ENCODE peak calls at places on chromosomes 12 and 14, in seven cellular contexts. One of them, this sample, is unnamed.

GRCh38 chr14:39175445-39176262 is 600 bp downstream of the PNN start:
- DNase-seq in IMR-90: peak
- DNase-seq in AG10803: peak
- DNase-seq in MCF 10A: peak
- DNase-seq in epithelial cell of esophagus: peak
- DNase-seq in nephron progenitor cell: peak
- DNase-seq in fibroblast of lung: no peak
- DNase-seq in this sample: peak

GRCh38 chr12:105317942-105318614 is 12.4 kb upstream of the C12orf75 start:
- DNase-seq in IMR-90: no peak
- DNase-seq in AG10803: peak
- DNase-seq in MCF 10A: no peak
- DNase-seq in epithelial cell of esophagus: no peak
- DNase-seq in nephron progenitor cell: no peak
- DNase-seq in fibroblast of lung: no peak
- DNase-seq in this sample: no peak

GRCh38 chr12:7907009-7907408 is 29.0 kb downstream of the SLC2A3 start:
- DNase-seq in IMR-90: peak
- DNase-seq in AG10803: peak
- DNase-seq in MCF 10A: peak
- DNase-seq in epithelial cell of esophagus: peak
- DNase-seq in nephron progenitor cell: peak
- DNase-seq in fibroblast of lung: peak
- DNase-seq in this sample: peak

GRCh38 chr12:80838708-80839107 is 99.0 kb downstream of the LIN7A start:
- DNase-seq in IMR-90: no peak
- DNase-seq in AG10803: peak
- DNase-seq in MCF 10A: no peak
- DNase-seq in epithelial cell of esophagus: no peak
- DNase-seq in nephron progenitor cell: no peak
- DNase-seq in fibroblast of lung: no peak
- DNase-seq in this sample: no peak

GRCh38 chr12:57216014-57216891 is at the start of gene NXPH4:
- DNase-seq in IMR-90: no peak
- DNase-seq in AG10803: no peak
- DNase-seq in MCF 10A: no peak
- DNase-seq in epithelial cell of esophagus: peak
- DNase-seq in nephron progenitor cell: peak
- DNase-seq in fibroblast of lung: no peak
- DNase-seq in this sample: peak

GRCh38 chr12:122963928-122964240 is 2.4 kb downstream of the ABCB9 start:
- DNase-seq in IMR-90: peak
- DNase-seq in AG10803: no peak
- DNase-seq in MCF 10A: no peak
- DNase-seq in epithelial cell of esophagus: no peak
- DNase-seq in nephron progenitor cell: no peak
- DNase-seq in fibroblast of lung: peak
- DNase-seq in this sample: no peak

GRCh38 chr14:26137161-26137560 is 460.7 kb downstream of the NOVA1 start:
- DNase-seq in IMR-90: no peak
- DNase-seq in AG10803: no peak
- DNase-seq in MCF 10A: no peak
- DNase-seq in epithelial cell of esophagus: no peak
- DNase-seq in nephron progenitor cell: peak
- DNase-seq in fibroblast of lung: no peak
- DNase-seq in this sample: no peak

GRCh38 chr14:35533357-35534129 is 421 bp upstream of the INSM2 start:
- DNase-seq in IMR-90: peak
- DNase-seq in AG10803: peak
- DNase-seq in MCF 10A: peak
- DNase-seq in epithelial cell of esophagus: peak
- DNase-seq in nephron progenitor cell: peak
- DNase-seq in fibroblast of lung: peak
- DNase-seq in this sample: peak

GRCh38 chr14:89418452-89418851 is 1.4 kb upstream of the FOXN3 start:
- DNase-seq in IMR-90: no peak
- DNase-seq in AG10803: no peak
- DNase-seq in MCF 10A: no peak
- DNase-seq in epithelial cell of esophagus: no peak
- DNase-seq in nephron progenitor cell: peak
- DNase-seq in fibroblast of lung: no peak
- DNase-seq in this sample: no peak

GRCh38 chr12:130686511-130686981 is 29.6 kb downstream of the RIMBP2 start:
- DNase-seq in IMR-90: no peak
- DNase-seq in AG10803: no peak
- DNase-seq in MCF 10A: no peak
- DNase-seq in epithelial cell of esophagus: no peak
- DNase-seq in nephron progenitor cell: no peak
- DNase-seq in fibroblast of lung: no peak
- DNase-seq in this sample: no peak

GRCh38 chr14:103552011-103552797 is 10.3 kb downstream of the BAG5 start:
- DNase-seq in IMR-90: peak
- DNase-seq in AG10803: peak
- DNase-seq in MCF 10A: peak
- DNase-seq in epithelial cell of esophagus: peak
- DNase-seq in nephron progenitor cell: no peak
- DNase-seq in fibroblast of lung: no peak
- DNase-seq in this sample: no peak

GRCh38 chr12:109725321-109726105 is 11.9 kb downstream of the FAM222A start:
- DNase-seq in IMR-90: no peak
- DNase-seq in AG10803: no peak
- DNase-seq in MCF 10A: no peak
- DNase-seq in epithelial cell of esophagus: no peak
- DNase-seq in nephron progenitor cell: no peak
- DNase-seq in fibroblast of lung: no peak
- DNase-seq in this sample: no peak
- TF ChIP-seq CTCF in IMR-90: no peak
- TF ChIP-seq CTCF in AG10803: no peak
- TF ChIP-seq CTCF in MCF 10A: no peak
- TF ChIP-seq CTCF in epithelial cell of esophagus: no peak
- TF ChIP-seq CTCF in nephron progenitor cell: no peak
- TF ChIP-seq CTCF in fibroblast of lung: no peak
- TF ChIP-seq CTCF in this sample: no peak

DNA sequence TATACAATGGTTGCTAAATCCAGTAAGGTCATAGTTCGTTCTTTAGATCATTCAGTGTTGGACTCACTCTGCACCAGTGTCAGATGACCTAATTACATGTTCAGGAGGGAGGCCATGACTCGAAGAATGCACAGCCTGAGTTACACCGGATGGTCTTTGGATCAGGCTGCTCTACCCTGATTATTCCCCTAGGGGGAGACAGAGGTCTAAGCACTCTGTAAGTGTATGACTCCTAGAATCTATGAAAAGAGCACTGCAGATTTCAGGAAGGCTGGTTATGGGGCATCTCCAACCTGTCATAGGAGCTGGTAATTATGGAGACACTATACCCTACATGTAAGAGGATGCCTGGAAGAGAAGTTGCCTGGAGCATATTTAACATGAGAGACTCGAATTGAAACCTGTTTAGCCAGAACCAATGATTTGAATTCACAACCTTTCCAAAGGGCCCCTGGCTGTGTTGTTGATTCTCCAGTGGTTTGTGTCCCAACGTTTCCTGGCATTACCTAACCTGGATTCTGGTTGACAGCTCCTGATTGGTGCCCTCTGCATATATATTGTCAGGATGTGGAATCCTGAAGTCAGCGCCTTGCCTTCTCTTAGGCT is at the start of gene MUCL1:
- DNase-seq in IMR-90: peak
- DNase-seq in AG10803: peak
- DNase-seq in MCF 10A: peak
- DNase-seq in epithelial cell of esophagus: peak
- DNase-seq in nephron progenitor cell: peak
- DNase-seq in fibroblast of lung: peak
- DNase-seq in this sample: peak
- TF ChIP-seq CTCF in IMR-90: peak
- TF ChIP-seq CTCF in AG10803: peak
- TF ChIP-seq CTCF in MCF 10A: peak
- TF ChIP-seq CTCF in epithelial cell of esophagus: peak
- TF ChIP-seq CTCF in nephron progenitor cell: peak
- TF ChIP-seq CTCF in fibroblast of lung: peak
- TF ChIP-seq CTCF in this sample: peak

GRCh38 chr12:46945591-46945990 is 119.8 kb upstream of the SLC38A4 start:
- DNase-seq in IMR-90: no peak
- DNase-seq in AG10803: no peak
- DNase-seq in MCF 10A: no peak
- DNase-seq in epithelial cell of esophagus: no peak
- DNase-seq in nephron progenitor cell: no peak
- DNase-seq in fibroblast of lung: no peak
- DNase-seq in this sample: no peak

GRCh38 chr12:46944771-46945170 is 119.0 kb upstream of the SLC38A4 start:
- DNase-seq in IMR-90: no peak
- DNase-seq in AG10803: no peak
- DNase-seq in MCF 10A: no peak
- DNase-seq in epithelial cell of esophagus: no peak
- DNase-seq in nephron progenitor cell: no peak
- DNase-seq in fibroblast of lung: no peak
- DNase-seq in this sample: no peak

GRCh38 chr12:46942579-46942978 is 116.8 kb upstream of the SLC38A4 start:
- DNase-seq in IMR-90: peak
- DNase-seq in AG10803: peak
- DNase-seq in MCF 10A: peak
- DNase-seq in epithelial cell of esophagus: peak
- DNase-seq in nephron progenitor cell: no peak
- DNase-seq in fibroblast of lung: no peak
- DNase-seq in this sample: no peak

GRCh38 chr12:46946137-46946536 is 120.3 kb upstream of the SLC38A4 start:
- DNase-seq in IMR-90: peak
- DNase-seq in AG10803: peak
- DNase-seq in MCF 10A: no peak
- DNase-seq in epithelial cell of esophagus: peak
- DNase-seq in nephron progenitor cell: no peak
- DNase-seq in fibroblast of lung: no peak
- DNase-seq in this sample: no peak

DNA sequence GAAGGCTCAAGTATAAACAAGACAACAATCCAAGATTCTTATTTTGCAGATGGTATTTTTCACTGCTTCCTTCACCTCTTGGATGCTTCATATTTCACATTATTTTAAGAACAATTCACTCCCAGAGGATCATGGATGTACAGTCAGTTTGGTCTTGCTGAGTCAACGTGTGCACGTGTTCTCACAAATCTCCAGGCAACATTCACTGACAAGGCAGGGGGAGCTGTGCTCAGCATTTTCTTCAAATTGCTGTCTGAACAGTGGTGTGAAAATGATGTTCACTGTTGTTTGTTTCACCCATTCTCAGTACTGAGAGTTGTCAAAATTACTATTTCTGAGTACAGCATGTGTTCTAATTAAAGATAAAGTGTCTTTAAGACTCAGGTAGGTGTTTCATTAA is 118.3 kb upstream of the SLC38A4 start:
- DNase-seq in IMR-90: peak
- DNase-seq in AG10803: peak
- DNase-seq in MCF 10A: peak
- DNase-seq in epithelial cell of esophagus: peak
- DNase-seq in nephron progenitor cell: no peak
- DNase-seq in fibroblast of lung: peak
- DNase-seq in this sample: no peak
- TF ChIP-seq CTCF in IMR-90: peak
- TF ChIP-seq CTCF in AG10803: peak
- TF ChIP-seq CTCF in MCF 10A: no peak
- TF ChIP-seq CTCF in epithelial cell of esophagus: peak
- TF ChIP-seq CTCF in nephron progenitor cell: no peak
- TF ChIP-seq CTCF in fibroblast of lung: peak
- TF ChIP-seq CTCF in this sample: no peak

DNA sequence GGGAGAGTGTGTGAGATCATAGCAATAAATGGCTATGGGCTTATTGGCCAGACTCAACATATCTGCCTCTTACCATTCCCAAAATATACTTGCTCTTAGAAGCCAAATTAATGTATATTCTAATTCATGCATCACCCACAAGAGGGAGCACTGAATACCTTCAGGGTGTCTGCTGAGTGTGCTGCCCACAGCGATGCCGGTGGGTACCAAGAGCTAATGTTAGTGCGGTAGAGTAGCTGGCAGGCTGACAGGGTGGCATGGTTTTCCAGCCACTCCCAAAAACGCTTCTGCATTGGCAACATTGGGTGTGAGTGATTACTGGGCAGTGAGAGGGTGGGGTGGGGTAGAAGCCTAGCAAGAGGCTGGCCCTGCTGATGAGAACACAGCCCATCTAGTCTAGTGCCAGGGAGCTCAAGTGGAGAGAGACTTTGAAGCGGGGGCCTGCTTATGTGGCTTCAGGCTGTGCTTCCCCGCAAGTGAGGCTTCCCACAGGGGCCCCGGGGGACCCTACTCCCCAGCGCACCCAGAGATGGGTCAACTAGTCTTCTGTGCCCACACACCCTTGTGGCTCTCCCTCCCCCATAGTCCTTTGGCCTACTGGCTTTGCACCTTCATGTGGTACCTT is 9.2 kb upstream of the PLEKHD1 start:
- DNase-seq in IMR-90: peak
- DNase-seq in AG10803: no peak
- DNase-seq in MCF 10A: peak
- DNase-seq in epithelial cell of esophagus: peak
- DNase-seq in nephron progenitor cell: no peak
- DNase-seq in fibroblast of lung: peak
- DNase-seq in this sample: peak
- TF ChIP-seq CTCF in IMR-90: peak
- TF ChIP-seq CTCF in AG10803: peak
- TF ChIP-seq CTCF in MCF 10A: peak
- TF ChIP-seq CTCF in epithelial cell of esophagus: peak
- TF ChIP-seq CTCF in nephron progenitor cell: peak
- TF ChIP-seq CTCF in fibroblast of lung: no peak
- TF ChIP-seq CTCF in this sample: peak

GRCh38 chr14:69710378-69710777 is 56.6 kb upstream of the SRSF5 start:
- DNase-seq in IMR-90: no peak
- DNase-seq in AG10803: no peak
- DNase-seq in MCF 10A: no peak
- DNase-seq in epithelial cell of esophagus: no peak
- DNase-seq in nephron progenitor cell: no peak
- DNase-seq in fibroblast of lung: no peak
- DNase-seq in this sample: no peak

GRCh38 chr14:69711471-69712216 is 55.3 kb upstream of the SRSF5 start:
- DNase-seq in IMR-90: no peak
- DNase-seq in AG10803: peak
- DNase-seq in MCF 10A: no peak
- DNase-seq in epithelial cell of esophagus: no peak
- DNase-seq in nephron progenitor cell: no peak
- DNase-seq in fibroblast of lung: no peak
- DNase-seq in this sample: no peak

GRCh38 chr14:69708049-69708448 is 58.9 kb upstream of the SRSF5 start:
- DNase-seq in IMR-90: no peak
- DNase-seq in AG10803: no peak
- DNase-seq in MCF 10A: no peak
- DNase-seq in epithelial cell of esophagus: no peak
- DNase-seq in nephron progenitor cell: no peak
- DNase-seq in fibroblast of lung: no peak
- DNase-seq in this sample: no peak

GRCh38 chr14:69711065-69711464 is 55.9 kb upstream of the SRSF5 start:
- DNase-seq in IMR-90: peak
- DNase-seq in AG10803: peak
- DNase-seq in MCF 10A: no peak
- DNase-seq in epithelial cell of esophagus: no peak
- DNase-seq in nephron progenitor cell: no peak
- DNase-seq in fibroblast of lung: peak
- DNase-seq in this sample: no peak

GRCh38 chr14:69708586-69709169 is 58.3 kb upstream of the SRSF5 start:
- DNase-seq in IMR-90: no peak
- DNase-seq in AG10803: no peak
- DNase-seq in MCF 10A: peak
- DNase-seq in epithelial cell of esophagus: peak
- DNase-seq in nephron progenitor cell: peak
- DNase-seq in fibroblast of lung: peak
- DNase-seq in this sample: no peak
- TF ChIP-seq CTCF in IMR-90: peak
- TF ChIP-seq CTCF in AG10803: peak
- TF ChIP-seq CTCF in MCF 10A: no peak
- TF ChIP-seq CTCF in epithelial cell of esophagus: peak
- TF ChIP-seq CTCF in nephron progenitor cell: peak
- TF ChIP-seq CTCF in fibroblast of lung: peak
- TF ChIP-seq CTCF in this sample: no peak

GRCh38 chr12:114131824-114132223 is 165.7 kb upstream of the RBM19 start:
- DNase-seq in IMR-90: no peak
- DNase-seq in AG10803: no peak
- DNase-seq in MCF 10A: no peak
- DNase-seq in epithelial cell of esophagus: no peak
- DNase-seq in nephron progenitor cell: no peak
- DNase-seq in fibroblast of lung: no peak
- DNase-seq in this sample: no peak
- TF ChIP-seq CTCF in IMR-90: no peak
- TF ChIP-seq CTCF in AG10803: peak
- TF ChIP-seq CTCF in MCF 10A: no peak
- TF ChIP-seq CTCF in epithelial cell of esophagus: no peak
- TF ChIP-seq CTCF in nephron progenitor cell: no peak
- TF ChIP-seq CTCF in fibroblast of lung: no peak
- TF ChIP-seq CTCF in this sample: no peak